ENCODE peak calls at places on chromosomes 5 and 9, in eight cellular contexts. Z, B, O, G, X, R, Q and L are unnamed samples.

GRCh38 chr9:87812375-87813118 is 70.1 kb upstream of the SPATA31E1 start:
- DNase-seq in G (no peak), O (peak), R (no peak), X (peak), Z (no peak), Q (peak), B (peak), L (no peak)

GRCh38 chr5:155726267-155726666 is 600.7 kb upstream of the SGCD start:
- DNase-seq in Q (no peak), O (no peak), B (no peak), X (peak), Z (no peak), G (no peak), R (no peak), L (no peak)

GRCh38 chr9:6567140-6567591 is 78.4 kb downstream of the GLDC start:
- DNase-seq in X (peak), R (peak), Z (no peak), B (peak), Q (no peak), G (no peak), O (peak), L (no peak)

GRCh38 chr9:101381833-101382342 is 2.9 kb downstream of the BAAT start:
- DNase-seq in B (no peak), R (no peak), G (no peak), Z (no peak), X (no peak), O (no peak), Q (no peak), L (no peak)

GRCh38 chr5:154485850-154486426 is 7.9 kb upstream of the HAND1 start:
- DNase-seq in R (no peak), X (no peak), G (no peak), O (no peak), B (no peak), Z (no peak), Q (no peak), L (no peak)

GRCh38 chr5:174777545-174777944 is 53.2 kb downstream of the MSX2 start:
- DNase-seq in Q (peak), Z (no peak), O (no peak), R (no peak), G (no peak), X (no peak), B (no peak), L (no peak)

GRCh38 chr9:31674264-31674663 is 710.2 kb upstream of the ACO1 start:
- DNase-seq in R (no peak), X (no peak), O (no peak), Q (no peak), B (no peak), Z (no peak), G (no peak), L (no peak)

GRCh38 chr5:175638305-175638704 is 19.6 kb upstream of the HRH2 start:
- DNase-seq in O (no peak), R (no peak), Q (no peak), B (no peak), Z (no peak), G (no peak), X (no peak), L (no peak)

GRCh38 chr9:82202808-82203207 is 214.2 kb downstream of the SPATA31D1 start:
- DNase-seq in G (no peak), Z (no peak), B (no peak), O (peak), Q (no peak), X (peak), R (no peak), L (no peak)

GRCh38 chr9:4866239-4866969 is 73.7 kb downstream of the RCL1 start:
- DNase-seq in G (no peak), Q (no peak), R (no peak), Z (no peak), B (no peak), X (peak), O (peak), L (no peak)

GRCh38 chr9:10366171-10366779 is 246.5 kb downstream of the PTPRD start:
- DNase-seq in R (peak), Z (no peak), X (peak), Q (no peak), G (peak), O (no peak), B (no peak), L (no peak)

GRCh38 chr5:34547300-34548085 is 108.6 kb upstream of the RAI14 start:
- DNase-seq in B (no peak), Q (no peak), Z (no peak), R (no peak), G (no peak), X (no peak), O (no peak), L (no peak)

GRCh38 chr5:140011297-140011802 is 31.7 kb downstream of the NRG2 start:
- DNase-seq in R (no peak), X (peak), O (no peak), B (peak), Z (no peak), G (no peak), Q (no peak), L (no peak)

GRCh38 chr9:130036099-130036498 is 6.9 kb downstream of the FNBP1 start:
- DNase-seq in G (no peak), Q (no peak), B (no peak), Z (no peak), O (peak), R (no peak), X (peak), L (no peak)

GRCh38 chr5:141635646-141636045 is 1.0 kb downstream of the HDAC3 start:
- DNase-seq in G (no peak), Z (no peak), B (no peak), R (no peak), X (no peak), Q (no peak), O (no peak), L (no peak)

GRCh38 chr5:60700347-60700815 is 415 bp upstream of the DEPDC1B start:
- DNase-seq in R (no peak), O (peak), Q (no peak), X (no peak), G (no peak), Z (no peak), B (no peak), L (no peak)

GRCh38 chr9:1007312-1007711 is 30.9 kb downstream of the DMRT3 start:
- DNase-seq in Q (no peak), O (no peak), B (no peak), X (no peak), Z (no peak), G (no peak), R (no peak), L (no peak)

GRCh38 chr9:70003786-70004185 is 39.9 kb upstream of the MAMDC2 start:
- DNase-seq in G (no peak), X (peak), O (peak), Q (no peak), B (no peak), R (no peak), Z (no peak), L (no peak)

GRCh38 chr9:36868591-36869282 is 165.3 kb downstream of the PAX5 start:
- DNase-seq in Z (no peak), O (no peak), B (no peak), X (no peak), Q (no peak), G (no peak), R (no peak), L (no peak)

GRCh38 chr5:159782197-159782994 is 133.9 kb upstream of the ADRA1B start:
- DNase-seq in X (no peak), G (no peak), B (no peak), O (no peak), Z (no peak), R (no peak), Q (no peak), L (no peak)

GRCh38 chr9:118882674-118883073 is 486.6 kb downstream of the BRINP1 start:
- DNase-seq in B (peak), Q (no peak), Z (no peak), O (peak), G (no peak), R (no peak), X (no peak), L (no peak)

GRCh38 chr9:100472725-100473261 is at the start of gene TMEFF1:
- DNase-seq in R (peak), G (peak), Z (no peak), B (peak), Q (peak), O (peak), X (peak), L (peak)

GRCh38 chr5:12526113-12526512 is 621.9 kb upstream of the CTNND2 start:
- DNase-seq in B (no peak), O (no peak), Z (no peak), G (no peak), R (no peak), Q (no peak), X (no peak), L (no peak)

GRCh38 chr5:132785864-132786263 is 8.8 kb upstream of the SEPTIN8 start:
- DNase-seq in Z (no peak), G (no peak), O (no peak), X (no peak), Q (no peak), B (no peak), R (no peak), L (no peak)

GRCh38 chr9:89658401-89658800 is 53.6 kb downstream of the GADD45G start:
- DNase-seq in R (peak), B (no peak), O (no peak), Q (no peak), X (no peak), Z (no peak), G (no peak), L (no peak)

GRCh38 chr5:132073231-132074013 is at the start of gene CSF2:
- DNase-seq in O (peak), Z (no peak), G (no peak), Q (no peak), X (peak), R (no peak), B (peak), L (no peak)

GRCh38 chr5:170178814-170179213 is 54.0 kb upstream of the C5orf58 start:
- DNase-seq in Q (no peak), R (no peak), B (no peak), Z (no peak), G (no peak), O (no peak), X (no peak), L (no peak)

GRCh38 chr5:26757941-26758340 is 280.4 kb downstream of the CDH9 start:
- DNase-seq in R (no peak), Z (no peak), G (no peak), B (no peak), X (no peak), Q (no peak), O (no peak), L (no peak)

GRCh38 chr9:27196383-27196782 is 87.4 kb downstream of the TEK start:
- DNase-seq in X (no peak), O (no peak), R (no peak), G (peak), Q (no peak), Z (no peak), B (no peak), L (no peak)